ENCODE peak calls at places on chromosome 15, in eight cellular contexts. J, Q, T, Z, B, P, V and H are unnamed samples.

GRCh38 chr15:80674245-80674614 is 20.9 kb upstream of the ABHD17C start:
- DNase-seq in V (no peak), J (no peak), T (no peak), B (no peak), Z (no peak), Q (peak), P (no peak), H (peak)

GRCh38 chr15:93058904-93059427 is 30.0 kb downstream of the RGMA start:
- DNase-seq in V (no peak), P (no peak), B (no peak), J (no peak), Q (no peak), T (no peak), Z (no peak), H (no peak)

GRCh38 chr15:84863480-84864428 is 20.7 kb upstream of the SLC28A1 start:
- DNase-seq in Q (no peak), V (no peak), B (no peak), T (no peak), P (no peak), J (no peak), Z (no peak), H (peak)

GRCh38 chr15:87209891-87210649 is 1046.5 kb downstream of the NTRK3 start:
- DNase-seq in J (no peak), V (no peak), T (no peak), B (no peak), Z (no peak), Q (no peak), P (no peak), H (no peak)

GRCh38 chr15:63860161-63860954 is 26.6 kb upstream of the HERC1 start:
- DNase-seq in V (no peak), T (no peak), P (no peak), Z (no peak), Q (no peak), B (peak), J (peak), H (no peak)

GRCh38 chr15:69976366-69976994 is 121.2 kb downstream of the TLE3 start:
- DNase-seq in Q (peak), T (peak), Z (no peak), B (peak), P (peak), J (peak), V (no peak), H (peak)

GRCh38 chr15:43939070-43939469 is 112.3 kb downstream of the WDR76 start:
- DNase-seq in T (no peak), P (peak), B (no peak), Q (peak), V (peak), Z (peak), J (no peak), H (peak)

GRCh38 chr15:25967120-25967519 is 104.0 kb upstream of the ATP10A start:
- DNase-seq in T (no peak), J (no peak), B (no peak), V (no peak), Q (peak), Z (no peak), P (no peak), H (no peak)

GRCh38 chr15:62119224-62119925 is 45.7 kb downstream of the C2CD4B start:
- DNase-seq in P (peak), B (peak), Z (no peak), J (no peak), Q (peak), T (peak), V (no peak), H (peak)

GRCh38 chr15:58066042-58066867 is 744 bp upstream of the ALDH1A2 start:
- DNase-seq in P (peak), J (no peak), B (peak), T (peak), Z (peak), V (no peak), Q (peak), H (peak)

GRCh38 chr15:30992465-30992864 is 1.0 kb upstream of the MTMR10 start:
- DNase-seq in V (no peak), Z (no peak), Q (no peak), B (no peak), T (no peak), J (no peak), P (no peak), H (no peak)

GRCh38 chr15:69628256-69629093 is 175.9 kb downstream of the RPLP1 start:
- DNase-seq in T (no peak), B (no peak), Q (no peak), P (no peak), J (no peak), V (no peak), Z (no peak), H (no peak)

GRCh38 chr15:39287322-39288195 is 293.3 kb upstream of the THBS1 start:
- DNase-seq in T (no peak), P (peak), Z (peak), V (no peak), J (no peak), B (no peak), Q (peak), H (peak)

GRCh38 chr15:42133892-42134502 is 22.4 kb downstream of the PLA2G4F start:
- DNase-seq in V (peak), T (no peak), B (peak), Q (peak), J (peak), P (no peak), Z (peak), H (peak)

GRCh38 chr15:39801641-39802309 is 19.1 kb upstream of the FSIP1 start:
- DNase-seq in P (no peak), Z (peak), Q (no peak), B (no peak), V (no peak), J (peak), T (no peak), H (peak)

GRCh38 chr15:49145651-49146609 is 9.5 kb downstream of the COPS2 start:
- DNase-seq in J (peak), Z (peak), T (no peak), B (no peak), V (peak), Q (peak), P (peak), H (peak)

GRCh38 chr15:90161946-90162345 is 39.2 kb upstream of the SEMA4B start:
- DNase-seq in B (no peak), J (peak), V (no peak), T (no peak), Q (no peak), Z (no peak), P (no peak), H (no peak)

GRCh38 chr15:38002883-38003477 is 68.5 kb downstream of the TMCO5A start:
- DNase-seq in P (peak), V (no peak), T (peak), J (peak), Q (peak), B (no peak), Z (peak), H (peak)

GRCh38 chr15:39706252-39706651 is 76.4 kb downstream of the FSIP1 start:
- DNase-seq in B (no peak), T (no peak), Q (no peak), P (no peak), J (no peak), V (no peak), Z (no peak), H (no peak)

GRCh38 chr15:38226867-38227266 is 25.8 kb upstream of the SPRED1 start:
- DNase-seq in Q (peak), V (peak), J (no peak), T (peak), P (peak), Z (no peak), B (no peak), H (peak)

GRCh38 chr15:73988075-73988969 is 3.8 kb downstream of the STOML1 start:
- DNase-seq in T (no peak), P (peak), Z (no peak), B (no peak), J (no peak), V (no peak), Q (peak), H (no peak)

GRCh38 chr15:40328176-40328575 is 4.7 kb downstream of the INAFM2 start:
- DNase-seq in Z (no peak), J (no peak), Q (peak), B (no peak), T (no peak), V (no peak), P (peak), H (peak)

GRCh38 chr15:40330368-40330836 is 6.9 kb downstream of the INAFM2 start:
- DNase-seq in B (no peak), J (no peak), P (no peak), T (no peak), V (no peak), Z (no peak), Q (peak), H (peak)

GRCh38 chr15:94403246-94403824 is 172.0 kb downstream of the MCTP2 start:
- DNase-seq in Z (no peak), Q (no peak), P (no peak), T (no peak), B (no peak), J (no peak), V (no peak), H (no peak)

GRCh38 chr15:70245932-70246622 is 148.4 kb upstream of the TLE3 start:
- DNase-seq in Q (peak), T (no peak), P (peak), V (no peak), Z (no peak), B (no peak), J (no peak), H (peak)

GRCh38 chr15:81843226-81843625 is 202.6 kb downstream of the MEX3B start:
- DNase-seq in J (no peak), P (no peak), V (no peak), Q (no peak), B (no peak), Z (no peak), T (no peak), H (no peak)

GRCh38 chr15:67076147-67076843 is 10.9 kb downstream of the SMAD3 start:
- DNase-seq in J (no peak), Z (no peak), Q (peak), T (peak), V (no peak), P (peak), B (no peak), H (peak)

GRCh38 chr15:101049856-101050646 is 130.9 kb downstream of the LRRK1 start:
- DNase-seq in B (no peak), T (no peak), P (no peak), Q (no peak), V (no peak), Z (no peak), J (no peak), H (no peak)